ENCODE peak calls at places on chromosomes 11 and 22, in eight cellular contexts. P is naive thymus-derived CD8-positive, alpha-beta T cell; C is gastroesophageal sphincter; T is IMR-90; U is HCT116; Q is psoas muscle; H is Right ventricle myocardium inferior; B is heart right ventricle. E is an unnamed sample.

GRCh38 chr11:79110796-79111195 is 330.0 kb downstream of the TENM4 start:
- ATAC-seq in P (no peak), C (no peak), T (no peak), U (no peak), Q (peak), H (no peak), B (no peak), E (no peak)

GRCh38 chr22:25067851-25068421 is 115.4 kb downstream of the KIAA1671 start:
- ATAC-seq in P (peak), C (peak), T (peak), U (no peak), Q (peak), H (no peak), B (no peak), E (no peak)

GRCh38 chr11:71139516-71140205 is 112.7 kb downstream of the SHANK2 start:
- ATAC-seq in P (no peak), C (no peak), T (peak), U (no peak), Q (no peak), H (peak), B (peak), E (peak)

GRCh38 chr11:104408630-104409029 is 244.7 kb upstream of the PDGFD start:
- ATAC-seq in P (no peak), C (no peak), T (no peak), U (no peak), Q (no peak), H (no peak), B (no peak), E (no peak)

GRCh38 chr11:120391297-120391696 is 55.1 kb downstream of the ARHGEF12 start:
- ATAC-seq in P (no peak), C (no peak), T (peak), U (no peak), Q (no peak), H (no peak), B (no peak), E (no peak)

GRCh38 chr11:60321051-60321450 is 6.0 kb upstream of the MS4A6E start:
- ATAC-seq in P (no peak), C (no peak), T (no peak), U (no peak), Q (no peak), H (no peak), B (no peak), E (no peak)

GRCh38 chr11:95512177-95512576 is 277.4 kb downstream of the FAM76B start:
- ATAC-seq in P (no peak), C (peak), T (peak), U (no peak), Q (peak), H (no peak), B (peak), E (peak)

GRCh38 chr11:116948375-116948774 is 111.0 kb upstream of the APOA1 start:
- ATAC-seq in P (no peak), C (no peak), T (no peak), U (peak), Q (no peak), H (no peak), B (no peak), E (peak)

GRCh38 chr11:107824668-107825369 is 33.8 kb downstream of the SLC35F2 start:
- ATAC-seq in P (no peak), C (no peak), T (peak), U (no peak), Q (no peak), H (no peak), B (no peak), E (no peak)

GRCh38 chr11:85945788-85946187 is 90.6 kb downstream of the CCDC83 start:
- ATAC-seq in P (no peak), C (no peak), T (no peak), U (no peak), Q (no peak), H (no peak), B (no peak), E (no peak)

GRCh38 chr22:43479962-43480361 is 68.1 kb downstream of the MPPED1 start:
- ATAC-seq in P (no peak), C (no peak), T (no peak), U (no peak), Q (no peak), H (no peak), B (no peak), E (no peak)

GRCh38 chr22:38824587-38824986 is 19.2 kb downstream of the NPTXR start:
- ATAC-seq in P (peak), C (peak), T (peak), U (peak), Q (peak), H (peak), B (peak), E (peak)

GRCh38 chr11:75563978-75564552 is 2.0 kb downstream of the SERPINH1 start:
- ATAC-seq in P (no peak), C (peak), T (peak), U (no peak), Q (peak), H (no peak), B (no peak), E (peak)

GRCh38 chr11:118286545-118286944 is 18.0 kb upstream of the CD3E start:
- ATAC-seq in P (no peak), C (no peak), T (no peak), U (no peak), Q (no peak), H (no peak), B (no peak), E (no peak)